ENCODE peak calls at places on chromosomes 6 and 20, in five cellular contexts. U is adrenal gland; L is RPMI8226; G is activated CD4-positive, alpha-beta T cell treated with anti-CD3 and anti-CD28 coated beads, Interleukin-2, amount 50 U/mL, for 48 hours; I is neural crest cell. B is an unnamed sample.

GRCh38 chr6:107361568-107362270 is 97.6 kb downstream of the PDSS2 start:
- DNase-seq in G (no peak), U (no peak), I (no peak), L (no peak), B (no peak)

GRCh38 chr6:66183982-66184555 is 477.0 kb upstream of the EYS start:
- DNase-seq in U (no peak), I (no peak), G (no peak), L (no peak), B (no peak)

GRCh38 chr6:141878686-141879085 is 254.0 kb upstream of the GJE1 start:
- DNase-seq in I (no peak), L (no peak), U (no peak), G (no peak), B (no peak)

GRCh38 chr6:10425973-10426780 is 11.3 kb upstream of the TFAP2A start:
- DNase-seq in G (no peak), I (no peak), U (no peak), L (peak; percentile 45), B (no peak)

GRCh38 chr6:163711615-163712568 is 297.4 kb downstream of the QKI start:
- DNase-seq in L (peak; percentile 56), U (peak; percentile 68), I (no peak), G (no peak), B (peak; percentile 47)

GRCh38 chr6:4323322-4323721 is 187.9 kb upstream of the ECI2 start:
- DNase-seq in I (no peak), U (no peak), L (no peak), G (no peak), B (no peak)

GRCh38 chr20:38871560-38871953 is 54.7 kb upstream of the FAM83D start:
- DNase-seq in G (no peak), U (no peak), I (no peak), L (no peak), B (no peak)

GRCh38 chr6:128731249-128732165 is 151.4 kb upstream of the LAMA2 start:
- DNase-seq in L (no peak), U (no peak), I (peak; percentile 9), G (no peak), B (no peak)

GRCh38 chr6:73679009-73679408 is 17.0 kb upstream of the CD109 start:
- DNase-seq in U (no peak), L (peak; percentile 85), I (no peak), G (no peak), B (no peak)

GRCh38 chr6:17045581-17046322 is 56.1 kb upstream of the STMND1 start:
- DNase-seq in G (no peak), I (no peak), L (peak; percentile 11), U (no peak), B (no peak)

B was measured in memory B cell.